ENCODE peak calls at places on chromosomes 4 and X, in seven cellular contexts. Q, Z, M, S, T, O and C are unnamed samples.

GRCh38 chr4:79823148-79823763 is 249.8 kb downstream of the ANTXR2 start:
- DNase-seq in Q (no peak), Z (no peak), M (no peak), S (peak; percentile 60), T (no peak), O (no peak), C (peak; percentile 44)

GRCh38 chr4:48047421-48047844 is 30.9 kb downstream of the NIPAL1 start:
- DNase-seq in Q (peak; percentile 73), Z (no peak), M (no peak), S (no peak), T (no peak), O (no peak), C (no peak)

GRCh38 chr4:78336093-78336943 is 215.3 kb upstream of the ANXA3 start:
- DNase-seq in Q (no peak), Z (no peak), M (peak; percentile 56), S (peak; percentile 63), T (no peak), O (no peak), C (no peak)

GRCh38 chr4:19402666-19403065 is 849.0 kb upstream of the SLIT2 start:
- DNase-seq in Q (no peak), Z (no peak), M (no peak), S (no peak), T (no peak), O (no peak), C (no peak)

GRCh38 chrX:113384628-113385027 is 544.0 kb upstream of the AMOT start:
- DNase-seq in Q (no peak), Z (no peak), M (no peak), S (peak; percentile 87), T (peak; percentile 40), O (no peak), C (peak; percentile 34)

GRCh38 chr4:113675731-113676707 is 85.5 kb downstream of the CAMK2D start:
- DNase-seq in Q (no peak), Z (no peak), M (no peak), S (peak; percentile 79), T (no peak), O (no peak), C (no peak)

GRCh38 chr4:5446595-5446994 is 261.8 kb downstream of the EVC2 start:
- DNase-seq in Q (no peak), Z (no peak), M (no peak), S (no peak), T (no peak), O (no peak), C (no peak)

GRCh38 chr4:25970691-25971427 is 56.8 kb downstream of the SMIM20 start:
- DNase-seq in Q (no peak), Z (no peak), M (no peak), S (peak; percentile 27), T (no peak), O (no peak), C (no peak)

GRCh38 chr4:178316211-178316610 is 874.0 kb upstream of the AGA start:
- DNase-seq in Q (peak; percentile 92), Z (no peak), M (no peak), S (no peak), T (no peak), O (peak; percentile 49), C (no peak)

GRCh38 chrX:154986826-154987575 is 35.5 kb downstream of the F8 start:
- DNase-seq in Q (no peak), Z (no peak), M (no peak), S (peak; percentile 48), T (no peak), O (no peak), C (no peak)

GRCh38 chr4:26412381-26413372 is 77.6 kb downstream of the CCKAR start:
- DNase-seq in Q (no peak), Z (no peak), M (no peak), S (no peak), T (no peak), O (no peak), C (no peak)

GRCh38 chr4:80252427-80252826 is 14.0 kb upstream of the FGF5 start:
- DNase-seq in Q (no peak), Z (no peak), M (no peak), S (no peak), T (no peak), O (no peak), C (no peak)

GRCh38 chrX:119516157-119516702 is 48.0 kb downstream of the SLC25A5 start:
- DNase-seq in Q (peak; percentile 78), Z (peak; percentile 13), M (peak; percentile 79), S (peak; percentile 78), T (no peak), O (no peak), C (peak; percentile 66)

GRCh38 chrX:19554786-19555185 is 39.5 kb upstream of the MAP3K15 start:
- DNase-seq in Q (no peak), Z (no peak), M (no peak), S (peak; percentile 17), T (no peak), O (no peak), C (peak; percentile 61)

GRCh38 chr4:185656467-185656890 is 121.2 kb upstream of the PDLIM3 start:
- DNase-seq in Q (no peak), Z (peak; percentile 47), M (peak; percentile 67), S (peak; percentile 74), T (no peak), O (no peak), C (peak; percentile 34)

GRCh38 chr4:189036906-189037305 is 897.7 kb downstream of the TRIML1 start:
- DNase-seq in Q (no peak), Z (no peak), M (no peak), S (no peak), T (no peak), O (no peak), C (no peak)

GRCh38 chr4:96035727-96036126 is 195.8 kb downstream of the PDHA2 start:
- DNase-seq in Q (peak; percentile 27), Z (no peak), M (peak; percentile 75), S (peak; percentile 59), T (no peak), O (no peak), C (no peak)

DNA sequence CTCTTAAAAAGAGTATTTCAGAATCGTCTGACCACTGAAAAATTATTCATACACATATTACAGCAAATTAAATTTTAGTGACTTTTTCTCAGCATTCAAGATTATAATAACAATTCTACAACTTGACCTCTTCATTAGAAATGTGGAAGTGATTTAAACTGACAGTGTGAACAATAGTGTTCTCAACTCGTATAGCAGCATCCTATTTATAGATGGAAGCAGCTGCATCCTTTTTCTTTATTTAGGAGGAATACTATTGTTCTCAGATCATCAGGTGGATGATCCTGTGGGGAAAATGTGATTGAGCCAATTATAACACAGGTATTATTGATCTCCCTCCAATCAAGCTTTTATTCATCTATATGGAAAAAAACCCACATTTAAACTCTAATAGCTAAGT is 56.7 kb downstream of the RAPGEF2 start:
- DNase-seq in Q (no peak), Z (no peak), M (no peak), S (no peak), T (no peak), O (no peak), C (no peak)
- TF ChIP-seq CTCF in Q (no peak), Z (no peak), M (no peak), S (no peak), T (no peak), O (no peak), C (no peak)

DNA sequence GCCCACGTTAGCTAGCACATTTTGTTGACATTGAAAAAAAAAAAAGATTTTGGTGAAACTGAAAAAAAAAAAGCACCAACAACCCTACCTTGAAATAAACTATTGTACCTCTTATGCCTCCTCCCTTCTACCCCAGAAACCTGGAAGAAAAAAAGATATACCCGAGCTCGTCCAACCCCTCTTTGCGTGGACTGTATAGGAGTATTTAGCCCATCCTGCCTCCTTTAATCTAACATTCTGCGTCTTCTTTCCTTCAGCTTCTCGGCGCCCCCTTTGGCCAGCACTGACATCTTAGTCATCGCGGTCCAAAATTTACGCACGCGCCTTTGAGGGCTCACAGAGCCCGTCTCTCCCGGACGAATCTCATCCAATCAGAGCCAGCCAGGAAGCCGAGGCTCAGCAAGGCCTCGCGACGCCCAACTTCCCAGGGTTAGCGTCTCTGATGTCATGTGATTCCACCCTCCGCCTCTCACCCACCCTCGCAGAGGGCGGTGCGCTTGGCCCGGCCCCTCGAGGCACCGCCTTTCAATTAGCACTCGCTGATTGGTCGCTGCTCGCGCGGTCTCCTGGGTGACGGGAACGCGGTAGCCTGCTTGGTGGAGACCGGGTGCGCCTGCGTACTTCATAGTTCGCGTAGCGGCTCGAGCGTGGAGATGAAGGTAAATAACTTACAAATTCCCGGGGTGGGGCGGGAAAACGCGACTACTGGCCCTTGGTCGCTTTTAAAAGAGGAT is at the start of gene WDR19:
- DNase-seq in Q (peak; percentile 100), Z (peak; percentile 99), M (peak; percentile 100), S (peak; percentile 100), T (peak; percentile 93), O (peak; percentile 98), C (peak; percentile 99)
- TF ChIP-seq CTCF in Q (peak; percentile 66), Z (no peak), M (peak; percentile 52), S (peak; percentile 51), T (peak; percentile 54), O (peak; percentile 52), C (peak; percentile 69)

GRCh38 chr4:70979445-70980008 is 13.9 kb upstream of the DCK start:
- DNase-seq in Q (no peak), Z (no peak), M (no peak), S (no peak), T (no peak), O (no peak), C (no peak)
- TF ChIP-seq CTCF in Q (no peak), Z (no peak), M (no peak), S (no peak), T (no peak), O (no peak), C (no peak)

GRCh38 chr4:40828661-40829060 is 78.9 kb downstream of the NSUN7 start:
- DNase-seq in Q (no peak), Z (no peak), M (no peak), S (no peak), T (no peak), O (no peak), C (no peak)

GRCh38 chr4:40826821-40827220 is 77.1 kb downstream of the NSUN7 start:
- DNase-seq in Q (no peak), Z (no peak), M (no peak), S (no peak), T (no peak), O (no peak), C (no peak)

GRCh38 chr4:40825014-40825838 is 75.5 kb downstream of the NSUN7 start:
- DNase-seq in Q (no peak), Z (no peak), M (no peak), S (no peak), T (no peak), O (no peak), C (no peak)

GRCh38 chr4:40829586-40829985 is 79.8 kb downstream of the NSUN7 start:
- DNase-seq in Q (no peak), Z (no peak), M (no peak), S (no peak), T (no peak), O (no peak), C (no peak)

GRCh38 chr4:40827774-40828173 is 78.0 kb downstream of the NSUN7 start:
- DNase-seq in Q (no peak), Z (no peak), M (no peak), S (no peak), T (no peak), O (no peak), C (no peak)
- TF ChIP-seq CTCF in Q (no peak), Z (no peak), M (no peak), S (no peak), T (no peak), O (no peak), C (no peak)

GRCh38 chrX:136339702-136340101 is 38.9 kb downstream of the ADGRG4 start:
- DNase-seq in Q (no peak), Z (no peak), M (no peak), S (no peak), T (no peak), O (no peak), C (no peak)

GRCh38 chrX:136336623-136337022 is 35.9 kb downstream of the ADGRG4 start:
- DNase-seq in Q (no peak), Z (no peak), M (peak; percentile 36), S (no peak), T (no peak), O (no peak), C (no peak)
- TF ChIP-seq CTCF in Q (peak; percentile 45), Z (peak; percentile 19), M (peak; percentile 47), S (peak; percentile 33), T (no peak), O (peak; percentile 12), C (peak; percentile 66)